ENCODE peak calls at places on chromosome 10, in nine cellular contexts. One of them, this sample, is unnamed.

GRCh38 chr10:43217563-43218205 is 49.2 kb downstream of the RASGEF1A start:
- DNase-seq in activated CD8-positive, alpha-beta memory T cell treated with anti-CD3 and anti-CD28 coated beads for 1 hour: no peak
- DNase-seq in GM13977: no peak
- DNase-seq in GM12878: no peak
- DNase-seq in NCI-H226: no peak
- DNase-seq in endothelial cell: no peak
- DNase-seq in LNCaP clone FGC: no peak
- DNase-seq in cardiac muscle cell: no peak
- DNase-seq in cardiac septum: no peak
- DNase-seq in this sample: no peak

GRCh38 chr10:99941942-99942835 is 67.6 kb downstream of the DNMBP start:
- DNase-seq in cardiac septum: no peak
- DNase-seq in LNCaP clone FGC: no peak
- DNase-seq in cardiac muscle cell: peak; percentile 79
- DNase-seq in activated CD8-positive, alpha-beta memory T cell treated with anti-CD3 and anti-CD28 coated beads for 1 hour: no peak
- DNase-seq in endothelial cell: no peak
- DNase-seq in GM12878: no peak
- DNase-seq in GM13977: no peak
- DNase-seq in NCI-H226: peak; percentile 90
- DNase-seq in this sample: no peak

GRCh38 chr10:34319197-34319846 is 495.8 kb downstream of the PARD3 start:
- DNase-seq in LNCaP clone FGC: peak; percentile 95
- DNase-seq in NCI-H226: peak; percentile 84
- DNase-seq in endothelial cell: no peak
- DNase-seq in GM12878: no peak
- DNase-seq in activated CD8-positive, alpha-beta memory T cell treated with anti-CD3 and anti-CD28 coated beads for 1 hour: no peak
- DNase-seq in cardiac septum: no peak
- DNase-seq in GM13977: no peak
- DNase-seq in cardiac muscle cell: peak; percentile 11
- DNase-seq in this sample: no peak

GRCh38 chr10:72275351-72276012 is 1.8 kb downstream of the DDIT4 start:
- DNase-seq in activated CD8-positive, alpha-beta memory T cell treated with anti-CD3 and anti-CD28 coated beads for 1 hour: no peak
- DNase-seq in GM12878: no peak
- DNase-seq in cardiac muscle cell: no peak
- DNase-seq in GM13977: no peak
- DNase-seq in cardiac septum: no peak
- DNase-seq in NCI-H226: no peak
- DNase-seq in endothelial cell: no peak
- DNase-seq in LNCaP clone FGC: no peak
- DNase-seq in this sample: no peak

GRCh38 chr10:94571528-94571927 is 25.9 kb downstream of the HELLS start:
- DNase-seq in cardiac septum: no peak
- DNase-seq in GM12878: no peak
- DNase-seq in LNCaP clone FGC: peak; percentile 6
- DNase-seq in activated CD8-positive, alpha-beta memory T cell treated with anti-CD3 and anti-CD28 coated beads for 1 hour: no peak
- DNase-seq in endothelial cell: no peak
- DNase-seq in cardiac muscle cell: no peak
- DNase-seq in GM13977: no peak
- DNase-seq in NCI-H226: no peak
- DNase-seq in this sample: no peak

GRCh38 chr10:30943451-30943850 is 88.2 kb downstream of the ZNF438 start:
- DNase-seq in NCI-H226: no peak
- DNase-seq in LNCaP clone FGC: no peak
- DNase-seq in cardiac muscle cell: no peak
- DNase-seq in GM12878: no peak
- DNase-seq in activated CD8-positive, alpha-beta memory T cell treated with anti-CD3 and anti-CD28 coated beads for 1 hour: no peak
- DNase-seq in endothelial cell: no peak
- DNase-seq in GM13977: no peak
- DNase-seq in cardiac septum: no peak
- DNase-seq in this sample: no peak

GRCh38 chr10:72087969-72088878 is at the start of gene SPOCK2:
- DNase-seq in GM12878: no peak
- DNase-seq in cardiac septum: no peak
- DNase-seq in LNCaP clone FGC: no peak
- DNase-seq in activated CD8-positive, alpha-beta memory T cell treated with anti-CD3 and anti-CD28 coated beads for 1 hour: peak; percentile 52
- DNase-seq in NCI-H226: no peak
- DNase-seq in endothelial cell: no peak
- DNase-seq in cardiac muscle cell: no peak
- DNase-seq in GM13977: peak; percentile 70
- DNase-seq in this sample: peak; percentile 68

GRCh38 chr10:120600871-120601644 is 144.0 kb downstream of the PLPP4 start:
- DNase-seq in GM12878: no peak
- DNase-seq in GM13977: no peak
- DNase-seq in endothelial cell: peak; percentile 46
- DNase-seq in NCI-H226: no peak
- DNase-seq in LNCaP clone FGC: no peak
- DNase-seq in cardiac septum: no peak
- DNase-seq in cardiac muscle cell: peak; percentile 42
- DNase-seq in activated CD8-positive, alpha-beta memory T cell treated with anti-CD3 and anti-CD28 coated beads for 1 hour: no peak
- DNase-seq in this sample: peak; percentile 3

GRCh38 chr10:114279289-114279688 is 40.2 kb downstream of the VWA2 start:
- DNase-seq in GM12878: no peak
- DNase-seq in LNCaP clone FGC: no peak
- DNase-seq in activated CD8-positive, alpha-beta memory T cell treated with anti-CD3 and anti-CD28 coated beads for 1 hour: no peak
- DNase-seq in cardiac septum: peak; percentile 69
- DNase-seq in cardiac muscle cell: no peak
- DNase-seq in NCI-H226: no peak
- DNase-seq in GM13977: no peak
- DNase-seq in endothelial cell: no peak
- DNase-seq in this sample: no peak

GRCh38 chr10:97140284-97140846 is 45.4 kb downstream of the SLIT1 start:
- DNase-seq in cardiac septum: peak; percentile 57
- DNase-seq in cardiac muscle cell: no peak
- DNase-seq in LNCaP clone FGC: no peak
- DNase-seq in activated CD8-positive, alpha-beta memory T cell treated with anti-CD3 and anti-CD28 coated beads for 1 hour: no peak
- DNase-seq in GM12878: no peak
- DNase-seq in GM13977: no peak
- DNase-seq in endothelial cell: no peak
- DNase-seq in NCI-H226: no peak
- DNase-seq in this sample: no peak

GRCh38 chr10:67790534-67791408 is 47.2 kb downstream of the DNAJC12 start:
- DNase-seq in activated CD8-positive, alpha-beta memory T cell treated with anti-CD3 and anti-CD28 coated beads for 1 hour: no peak
- DNase-seq in cardiac muscle cell: no peak
- DNase-seq in NCI-H226: peak; percentile 12
- DNase-seq in endothelial cell: no peak
- DNase-seq in GM12878: no peak
- DNase-seq in cardiac septum: no peak
- DNase-seq in LNCaP clone FGC: no peak
- DNase-seq in GM13977: no peak
- DNase-seq in this sample: peak; percentile 64

GRCh38 chr10:78981970-78982281 is 86.8 kb upstream of the ZMIZ1 start:
- DNase-seq in cardiac septum: no peak
- DNase-seq in LNCaP clone FGC: no peak
- DNase-seq in GM12878: no peak
- DNase-seq in endothelial cell: no peak
- DNase-seq in NCI-H226: no peak
- DNase-seq in activated CD8-positive, alpha-beta memory T cell treated with anti-CD3 and anti-CD28 coated beads for 1 hour: no peak
- DNase-seq in cardiac muscle cell: peak; percentile 61
- DNase-seq in GM13977: no peak
- DNase-seq in this sample: no peak

GRCh38 chr10:125273023-125273422 is 112.7 kb upstream of the CTBP2 start:
- DNase-seq in NCI-H226: no peak
- DNase-seq in GM12878: no peak
- DNase-seq in cardiac septum: no peak
- DNase-seq in LNCaP clone FGC: no peak
- DNase-seq in activated CD8-positive, alpha-beta memory T cell treated with anti-CD3 and anti-CD28 coated beads for 1 hour: no peak
- DNase-seq in GM13977: no peak
- DNase-seq in endothelial cell: no peak
- DNase-seq in cardiac muscle cell: no peak
- DNase-seq in this sample: no peak

GRCh38 chr10:33559105-33559504 is 224.6 kb upstream of the NRP1 start:
- DNase-seq in LNCaP clone FGC: no peak
- DNase-seq in GM13977: no peak
- DNase-seq in cardiac septum: no peak
- DNase-seq in GM12878: no peak
- DNase-seq in NCI-H226: peak; percentile 61
- DNase-seq in endothelial cell: no peak
- DNase-seq in cardiac muscle cell: no peak
- DNase-seq in activated CD8-positive, alpha-beta memory T cell treated with anti-CD3 and anti-CD28 coated beads for 1 hour: no peak
- DNase-seq in this sample: no peak

GRCh38 chr10:129971381-129972144 is 7.5 kb upstream of the EBF3 start:
- DNase-seq in cardiac septum: no peak
- DNase-seq in NCI-H226: no peak
- DNase-seq in cardiac muscle cell: peak; percentile 86
- DNase-seq in LNCaP clone FGC: no peak
- DNase-seq in GM12878: no peak
- DNase-seq in GM13977: peak; percentile 82
- DNase-seq in endothelial cell: peak; percentile 78
- DNase-seq in activated CD8-positive, alpha-beta memory T cell treated with anti-CD3 and anti-CD28 coated beads for 1 hour: no peak
- DNase-seq in this sample: peak; percentile 73

GRCh38 chr10:129761981-129762956 is 201.8 kb downstream of the EBF3 start:
- DNase-seq in GM13977: no peak
- DNase-seq in GM12878: no peak
- DNase-seq in cardiac muscle cell: no peak
- DNase-seq in cardiac septum: peak; percentile 51
- DNase-seq in endothelial cell: no peak
- DNase-seq in NCI-H226: no peak
- DNase-seq in activated CD8-positive, alpha-beta memory T cell treated with anti-CD3 and anti-CD28 coated beads for 1 hour: no peak
- DNase-seq in LNCaP clone FGC: no peak
- DNase-seq in this sample: no peak

GRCh38 chr10:3853016-3853415 is 68.0 kb upstream of the KLF6 start:
- DNase-seq in GM12878: no peak
- DNase-seq in activated CD8-positive, alpha-beta memory T cell treated with anti-CD3 and anti-CD28 coated beads for 1 hour: no peak
- DNase-seq in NCI-H226: no peak
- DNase-seq in cardiac muscle cell: no peak
- DNase-seq in LNCaP clone FGC: no peak
- DNase-seq in cardiac septum: no peak
- DNase-seq in GM13977: no peak
- DNase-seq in endothelial cell: no peak
- DNase-seq in this sample: no peak

GRCh38 chr10:21212275-21212674 is 313.2 kb downstream of the SKIDA1 start:
- DNase-seq in endothelial cell: no peak
- DNase-seq in activated CD8-positive, alpha-beta memory T cell treated with anti-CD3 and anti-CD28 coated beads for 1 hour: no peak
- DNase-seq in NCI-H226: no peak
- DNase-seq in LNCaP clone FGC: no peak
- DNase-seq in cardiac muscle cell: no peak
- DNase-seq in cardiac septum: no peak
- DNase-seq in GM13977: no peak
- DNase-seq in GM12878: no peak
- DNase-seq in this sample: no peak

GRCh38 chr10:91630592-91630991 is 2.3 kb downstream of the PPP1R3C start:
- DNase-seq in cardiac muscle cell: no peak
- DNase-seq in LNCaP clone FGC: no peak
- DNase-seq in activated CD8-positive, alpha-beta memory T cell treated with anti-CD3 and anti-CD28 coated beads for 1 hour: no peak
- DNase-seq in cardiac septum: no peak
- DNase-seq in endothelial cell: no peak
- DNase-seq in NCI-H226: no peak
- DNase-seq in GM13977: no peak
- DNase-seq in GM12878: no peak
- DNase-seq in this sample: no peak

GRCh38 chr10:88651131-88651541 is 13.1 kb upstream of the LIPF start:
- DNase-seq in activated CD8-positive, alpha-beta memory T cell treated with anti-CD3 and anti-CD28 coated beads for 1 hour: no peak
- DNase-seq in cardiac muscle cell: no peak
- DNase-seq in endothelial cell: no peak
- DNase-seq in cardiac septum: no peak
- DNase-seq in NCI-H226: peak; percentile 94
- DNase-seq in LNCaP clone FGC: no peak
- DNase-seq in GM13977: no peak
- DNase-seq in GM12878: no peak
- DNase-seq in this sample: no peak

GRCh38 chr10:29022513-29022912 is 266.4 kb upstream of the LYZL1 start:
- DNase-seq in GM13977: no peak
- DNase-seq in GM12878: no peak
- DNase-seq in endothelial cell: no peak
- DNase-seq in activated CD8-positive, alpha-beta memory T cell treated with anti-CD3 and anti-CD28 coated beads for 1 hour: no peak
- DNase-seq in NCI-H226: no peak
- DNase-seq in cardiac muscle cell: no peak
- DNase-seq in LNCaP clone FGC: peak; percentile 86
- DNase-seq in cardiac septum: no peak
- DNase-seq in this sample: no peak

GRCh38 chr10:34988397-34989067 is 101.6 kb downstream of the CUL2 start:
- DNase-seq in LNCaP clone FGC: no peak
- DNase-seq in endothelial cell: no peak
- DNase-seq in cardiac muscle cell: no peak
- DNase-seq in cardiac septum: no peak
- DNase-seq in activated CD8-positive, alpha-beta memory T cell treated with anti-CD3 and anti-CD28 coated beads for 1 hour: no peak
- DNase-seq in NCI-H226: no peak
- DNase-seq in GM13977: no peak
- DNase-seq in GM12878: no peak
- DNase-seq in this sample: no peak

GRCh38 chr10:44477021-44477420 is 92.1 kb upstream of the CXCL12 start:
- DNase-seq in GM13977: no peak
- DNase-seq in LNCaP clone FGC: no peak
- DNase-seq in endothelial cell: no peak
- DNase-seq in activated CD8-positive, alpha-beta memory T cell treated with anti-CD3 and anti-CD28 coated beads for 1 hour: no peak
- DNase-seq in cardiac septum: no peak
- DNase-seq in NCI-H226: no peak
- DNase-seq in GM12878: no peak
- DNase-seq in cardiac muscle cell: no peak
- DNase-seq in this sample: no peak

GRCh38 chr10:86410542-86411124 is 44.0 kb upstream of the GRID1 start:
- DNase-seq in GM13977: no peak
- DNase-seq in NCI-H226: peak; percentile 85
- DNase-seq in endothelial cell: no peak
- DNase-seq in GM12878: no peak
- DNase-seq in cardiac septum: no peak
- DNase-seq in activated CD8-positive, alpha-beta memory T cell treated with anti-CD3 and anti-CD28 coated beads for 1 hour: no peak
- DNase-seq in cardiac muscle cell: no peak
- DNase-seq in LNCaP clone FGC: no peak
- DNase-seq in this sample: no peak

GRCh38 chr10:5594271-5595036 is 69.7 kb downstream of the CALML3 start:
- DNase-seq in LNCaP clone FGC: no peak
- DNase-seq in cardiac septum: no peak
- DNase-seq in GM12878: no peak
- DNase-seq in GM13977: no peak
- DNase-seq in activated CD8-positive, alpha-beta memory T cell treated with anti-CD3 and anti-CD28 coated beads for 1 hour: no peak
- DNase-seq in NCI-H226: no peak
- DNase-seq in endothelial cell: no peak
- DNase-seq in cardiac muscle cell: no peak
- DNase-seq in this sample: no peak

GRCh38 chr10:88835095-88835909 is 16.3 kb downstream of the ANKRD22 start:
- DNase-seq in endothelial cell: peak; percentile 82
- DNase-seq in GM12878: peak; percentile 59
- DNase-seq in cardiac septum: peak; percentile 90
- DNase-seq in LNCaP clone FGC: no peak
- DNase-seq in NCI-H226: peak; percentile 68
- DNase-seq in cardiac muscle cell: peak; percentile 83
- DNase-seq in activated CD8-positive, alpha-beta memory T cell treated with anti-CD3 and anti-CD28 coated beads for 1 hour: peak; percentile 73
- DNase-seq in GM13977: peak; percentile 38
- DNase-seq in this sample: peak; percentile 80

GRCh38 chr10:32979041-32979440 is 21.0 kb upstream of the ITGB1 start:
- DNase-seq in GM13977: no peak
- DNase-seq in endothelial cell: no peak
- DNase-seq in cardiac muscle cell: no peak
- DNase-seq in LNCaP clone FGC: no peak
- DNase-seq in GM12878: no peak
- DNase-seq in activated CD8-positive, alpha-beta memory T cell treated with anti-CD3 and anti-CD28 coated beads for 1 hour: no peak
- DNase-seq in NCI-H226: no peak
- DNase-seq in cardiac septum: no peak
- DNase-seq in this sample: no peak

GRCh38 chr10:79286318-79286951 is 60.8 kb upstream of the PPIF start:
- DNase-seq in LNCaP clone FGC: no peak
- DNase-seq in GM12878: peak; percentile 92
- DNase-seq in GM13977: peak; percentile 95
- DNase-seq in NCI-H226: no peak
- DNase-seq in cardiac muscle cell: no peak
- DNase-seq in cardiac septum: peak; percentile 94
- DNase-seq in endothelial cell: no peak
- DNase-seq in activated CD8-positive, alpha-beta memory T cell treated with anti-CD3 and anti-CD28 coated beads for 1 hour: peak; percentile 66
- DNase-seq in this sample: peak; percentile 90

GRCh38 chr10:59134302-59134701 is 42.1 kb upstream of the PHYHIPL start:
- DNase-seq in NCI-H226: no peak
- DNase-seq in cardiac muscle cell: no peak
- DNase-seq in LNCaP clone FGC: no peak
- DNase-seq in GM13977: no peak
- DNase-seq in GM12878: no peak
- DNase-seq in cardiac septum: no peak
- DNase-seq in activated CD8-positive, alpha-beta memory T cell treated with anti-CD3 and anti-CD28 coated beads for 1 hour: no peak
- DNase-seq in endothelial cell: no peak
- DNase-seq in this sample: no peak

GRCh38 chr10:71368639-71369038 is 28.1 kb upstream of the CDH23 start:
- DNase-seq in GM13977: no peak
- DNase-seq in GM12878: no peak
- DNase-seq in NCI-H226: no peak
- DNase-seq in cardiac septum: no peak
- DNase-seq in endothelial cell: no peak
- DNase-seq in LNCaP clone FGC: no peak
- DNase-seq in activated CD8-positive, alpha-beta memory T cell treated with anti-CD3 and anti-CD28 coated beads for 1 hour: no peak
- DNase-seq in cardiac muscle cell: no peak
- DNase-seq in this sample: no peak

GRCh38 chr10:101018118-101018599 is 12.8 kb downstream of the PDZD7 start:
- DNase-seq in cardiac septum: no peak
- DNase-seq in NCI-H226: no peak
- DNase-seq in GM12878: no peak
- DNase-seq in activated CD8-positive, alpha-beta memory T cell treated with anti-CD3 and anti-CD28 coated beads for 1 hour: no peak
- DNase-seq in GM13977: no peak
- DNase-seq in endothelial cell: peak; percentile 25
- DNase-seq in cardiac muscle cell: no peak
- DNase-seq in LNCaP clone FGC: no peak
- DNase-seq in this sample: no peak